ENCODE peak calls at places on chromosomes 3 and 15, in eight cellular contexts. F, Q, W, T, H, O, M and G are unnamed samples. For H3K4me1, the result is how much of the 10 kb centered on the place peaks cover.

GRCh38 chr3:51501833-51502561 is 2.2 kb upstream of the DCAF1 start:
- DNase-seq in M (peak), T (peak), Q (peak), O (peak), F (peak), W (peak), H (peak), G (peak)

GRCh38 chr3:11551019-11551418 is 92.7 kb downstream of the VGLL4 start:
- DNase-seq in O (no peak), H (peak), W (no peak), M (no peak), Q (no peak), F (no peak), T (no peak), G (peak)

GRCh38 chr3:13844911-13845310 is 35.0 kb downstream of the WNT7A start:
- DNase-seq in T (no peak), H (no peak), F (no peak), W (no peak), M (no peak), O (no peak), Q (no peak), G (no peak)

GRCh38 chr3:25558106-25558505 is 106.6 kb downstream of the TOP2B start:
- DNase-seq in T (no peak), F (peak), W (no peak), M (no peak), O (no peak), H (no peak), Q (no peak), G (peak)

GRCh38 chr3:17494117-17494809 is 248.2 kb downstream of the TBC1D5 start:
- DNase-seq in M (no peak), Q (no peak), H (no peak), W (no peak), F (no peak), T (no peak), O (no peak), G (no peak)

GRCh38 chr3:192862408-192863385 is 55.0 kb downstream of the MB21D2 start:
- DNase-seq in W (no peak), Q (no peak), M (no peak), F (no peak), H (no peak), O (no peak), T (no peak), G (no peak)

GRCh38 chr3:52220380-52221026 is 4.9 kb downstream of the TLR9 start:
- DNase-seq in F (peak), T (peak), O (peak), Q (peak), M (peak), H (peak), W (peak), G (peak)

GRCh38 chr15:59484399-59484798 is 46.4 kb downstream of the FAM81A start:
- DNase-seq in W (no peak), H (no peak), M (no peak), O (no peak), T (no peak), F (no peak), Q (no peak), G (no peak)

GRCh38 chr3:194130807-194131589 is 5.0 kb upstream of the HES1 start:
- DNase-seq in Q (no peak), T (no peak), M (no peak), F (no peak), W (no peak), H (peak), O (peak), G (no peak)

GRCh38 chr3:46928297-46928696 is 48.2 kb downstream of the CCDC12 start:
- DNase-seq in M (no peak), Q (no peak), W (no peak), H (no peak), T (no peak), F (no peak), O (no peak), G (no peak)
- H3K4me1 ChIP-seq in M (under half), Q (half or more), W (half or more), H (half or more), T (under half), F (under half), O (half or more), G (under half)

GRCh38 chr3:196055267-196055666 is 26.6 kb downstream of the TFRC start:
- DNase-seq in H (no peak), Q (no peak), O (no peak), T (no peak), W (no peak), F (no peak), M (no peak), G (no peak)
- TF ChIP-seq POLR2A in H (no peak), Q (no peak), O (no peak), T (no peak), W (no peak), F (no peak), M (no peak), G (no peak)

GRCh38 chr3:18809640-18810305 is 338.5 kb upstream of the KCNH8 start:
- DNase-seq in M (no peak), Q (no peak), T (no peak), O (no peak), H (no peak), W (no peak), F (no peak), G (no peak)
- TF ChIP-seq CTCF in M (no peak), Q (no peak), T (no peak), O (no peak), H (no peak), W (no peak), F (no peak), G (no peak)

GRCh38 chr3:170811928-170812591 is 57.9 kb downstream of the RPL22L1 start:
- DNase-seq in H (peak), W (peak), M (peak), O (peak), T (peak), F (peak), Q (peak), G (peak)

GRCh38 chr3:170809021-170809974 is 60.7 kb downstream of the RPL22L1 start:
- DNase-seq in M (peak), H (peak), T (peak), Q (peak), O (no peak), W (peak), F (no peak), G (peak)

GRCh38 chr3:170811515-170811914 is 58.5 kb downstream of the RPL22L1 start:
- DNase-seq in H (no peak), O (no peak), W (no peak), M (no peak), Q (no peak), F (no peak), T (no peak), G (no peak)

GRCh38 chr3:170808041-170808440 is 62.0 kb downstream of the RPL22L1 start:
- DNase-seq in T (no peak), F (no peak), W (no peak), Q (no peak), O (no peak), H (no peak), M (no peak), G (no peak)

GRCh38 chr3:170809975-170810357 is 60.0 kb downstream of the RPL22L1 start:
- DNase-seq in F (no peak), M (no peak), T (no peak), H (no peak), W (no peak), Q (no peak), O (no peak), G (no peak)
- H3K4me1 ChIP-seq in F (under half), M (under half), T (under half), H (under half), W (under half), Q (under half), O (under half), G (under half)

GRCh38 chr3:126476166-126476975 is 680 bp upstream of the ZXDC start:
- DNase-seq in Q (peak), O (no peak), T (peak), F (peak), H (no peak), W (peak), M (peak), G (no peak)
- TF ChIP-seq POLR2A in Q (peak), O (peak), T (peak), F (no peak), H (peak), W (peak), M (no peak), G (peak)